ENCODE peak calls at places on chromosomes 2 and 18, in four cellular contexts. E, H, N and T are unnamed samples.

GRCh38 chr2:108980076-108980475 is 8.9 kb downstream of the EDAR start:
- DNase-seq in E (no peak), N (no peak), H (no peak), T (no peak)

GRCh38 chr2:160232905-160233475 is 32.9 kb upstream of the ITGB6 start:
- DNase-seq in E (no peak), N (no peak), H (no peak), T (no peak)

GRCh38 chr2:126784045-126784444 is 114.6 kb upstream of the TEX51 start:
- DNase-seq in E (no peak), N (no peak), H (no peak), T (no peak)

GRCh38 chr2:45935791-45936622 is 284.5 kb downstream of the PRKCE start:
- DNase-seq in H (peak; percentile 65), E (peak; percentile 87), N (peak; percentile 100), T (peak; percentile 80)

GRCh38 chr2:240893363-240893828 is 2.6 kb downstream of the MAB21L4 start:
- DNase-seq in E (peak; percentile 40), H (no peak), N (peak; percentile 34), T (no peak)

GRCh38 chr18:70490008-70490933 is 201.4 kb downstream of the SOCS6 start:
- DNase-seq in E (peak; percentile 77), N (peak; percentile 85), H (peak; percentile 51), T (peak; percentile 19)

GRCh38 chr2:121790276-121790956 is 35.0 kb downstream of the TSN start:
- DNase-seq in N (peak; percentile 92), H (no peak), E (no peak), T (no peak)

GRCh38 chr18:46917808-46918600 is 602 bp downstream of the KATNAL2 start:
- DNase-seq in N (peak; percentile 58), E (peak; percentile 59), H (no peak), T (peak; percentile 49)

GRCh38 chr2:182642328-182642727 is 73.7 kb upstream of the DNAJC10 start:
- DNase-seq in N (peak; percentile 71), E (peak; percentile 43), H (no peak), T (peak; percentile 52)

GRCh38 chr2:36562245-36562644 is 35.7 kb downstream of the FEZ2 start:
- DNase-seq in N (peak; percentile 61), H (no peak), E (no peak), T (no peak)

GRCh38 chr2:74845217-74845751 is 11.4 kb downstream of the HK2 start:
- DNase-seq in N (peak; percentile 94), E (peak; percentile 89), H (no peak), T (no peak)

GRCh38 chr18:11246466-11246865 is 97.1 kb upstream of the PIEZO2 start:
- DNase-seq in H (no peak), N (peak; percentile 82), E (no peak), T (no peak)

GRCh38 chr2:175027755-175028154 is 22.6 kb upstream of the CHN1 start:
- DNase-seq in N (no peak), E (no peak), H (no peak), T (no peak)

GRCh38 chr2:175025946-175026345 is 20.8 kb upstream of the CHN1 start:
- DNase-seq in N (peak; percentile 70), E (no peak), H (no peak), T (no peak)

GRCh38 chr2:175034728-175035127 is 29.5 kb upstream of the CHN1 start:
- DNase-seq in H (no peak), E (no peak), N (no peak), T (no peak)

GRCh38 chr2:175026385-175026784 is 21.2 kb upstream of the CHN1 start:
- DNase-seq in H (no peak), N (no peak), E (no peak), T (no peak)

GRCh38 chr2:175030380-175031271 is 25.4 kb upstream of the CHN1 start:
- DNase-seq in E (peak; percentile 45), N (peak; percentile 50), H (peak; percentile 38), T (no peak)
- TF ChIP-seq CTCF in E (no peak), N (peak; percentile 50), H (peak; percentile 55), T (peak; percentile 43)

DNA sequence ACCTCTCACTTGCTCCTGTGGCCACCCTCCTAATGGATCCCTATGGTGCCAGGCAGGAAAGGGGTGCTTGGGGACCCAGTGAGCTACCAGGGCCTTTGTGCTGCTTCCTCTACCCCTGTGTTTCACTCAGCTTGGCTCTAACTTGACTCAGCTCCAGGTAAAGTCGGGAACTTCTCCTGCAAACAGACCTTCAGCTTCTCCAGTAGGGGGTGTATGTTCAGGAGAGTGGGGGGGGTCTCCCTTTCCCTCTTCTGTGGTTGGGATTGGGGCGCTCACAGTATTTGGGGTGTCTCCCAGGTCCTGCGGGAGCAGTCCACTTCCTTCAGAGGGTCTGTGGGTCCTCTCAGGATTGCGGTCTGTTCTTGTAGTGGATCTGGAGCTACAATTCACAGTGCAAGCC is 26.2 kb upstream of the SAP130 start:
- DNase-seq in H (no peak), E (no peak), N (no peak), T (no peak)
- TF ChIP-seq CTCF in H (no peak), E (no peak), N (no peak), T (no peak)

GRCh38 chr2:190696792-190697398 is 48.0 kb downstream of the NAB1 start:
- DNase-seq in H (no peak), E (no peak), N (no peak), T (no peak)

GRCh38 chr2:190701586-190701985 is 52.7 kb downstream of the NAB1 start:
- DNase-seq in N (no peak), E (no peak), H (no peak), T (no peak)

GRCh38 chr2:190697421-190697820 is 48.5 kb downstream of the NAB1 start:
- DNase-seq in H (no peak), N (no peak), E (no peak), T (no peak)

GRCh38 chr2:190695739-190696138 is 46.9 kb downstream of the NAB1 start:
- DNase-seq in E (no peak), H (no peak), N (peak; percentile 30), T (no peak)

GRCh38 chr2:190698895-190699294 is 50.0 kb downstream of the NAB1 start:
- DNase-seq in H (peak; percentile 22), N (no peak), E (no peak), T (no peak)
- TF ChIP-seq CTCF in H (peak; percentile 50), N (peak; percentile 44), E (no peak), T (no peak)

DNA sequence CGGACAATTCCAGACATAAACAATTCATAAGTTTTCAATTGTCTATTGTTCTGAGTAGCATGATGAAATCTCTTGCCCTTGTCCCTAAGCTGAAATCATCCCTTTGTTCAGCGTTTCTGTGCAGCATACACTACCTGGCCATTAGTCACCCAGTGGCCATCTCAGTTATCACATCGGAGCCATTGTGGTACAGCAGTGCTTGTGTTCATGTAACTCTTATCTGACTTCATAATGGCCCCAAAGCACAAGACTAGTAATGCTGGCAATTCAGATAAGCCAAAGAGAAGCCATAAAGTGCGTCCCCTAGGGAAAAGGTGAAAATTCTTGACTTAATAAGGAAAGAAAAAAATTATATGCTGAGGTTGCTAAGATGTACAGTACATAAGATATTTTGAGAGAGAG is 127.2 kb downstream of the FHOD3 start:
- DNase-seq in N (no peak), E (no peak), H (no peak), T (no peak)
- TF ChIP-seq CTCF in N (no peak), E (no peak), H (peak; percentile 32), T (no peak)

GRCh38 chr2:129187379-129187778 is 792.1 kb upstream of the RAB6C start:
- DNase-seq in N (no peak), H (no peak), E (no peak), T (no peak)

GRCh38 chr2:129188451-129188850 is 791.0 kb upstream of the RAB6C start:
- DNase-seq in N (no peak), H (no peak), E (no peak), T (no peak)

GRCh38 chr2:129191530-129191929 is 787.9 kb upstream of the RAB6C start:
- DNase-seq in H (no peak), E (no peak), N (no peak), T (no peak)

GRCh38 chr2:129192117-129192516 is 787.3 kb upstream of the RAB6C start:
- DNase-seq in E (no peak), H (no peak), N (no peak), T (no peak)

DNA sequence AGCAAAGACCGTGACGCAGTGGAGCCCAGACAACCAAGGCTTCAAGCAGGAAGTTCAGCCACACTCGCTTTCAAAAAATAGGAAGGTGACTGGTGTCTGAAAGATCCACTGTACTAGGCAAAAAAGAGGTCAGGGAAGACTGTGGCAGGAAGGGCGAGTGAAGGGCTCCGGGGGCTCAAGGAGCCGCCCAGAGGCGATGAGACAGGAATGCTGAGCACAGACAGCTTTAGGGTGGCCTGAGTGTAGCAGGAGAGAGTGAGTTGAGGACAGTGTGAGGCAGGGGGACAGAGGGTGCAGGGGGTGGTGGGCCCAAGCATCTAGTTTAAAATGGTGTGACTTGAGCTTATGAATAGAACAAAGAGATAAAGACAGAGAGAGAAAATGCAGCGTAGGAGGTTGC is 789.8 kb upstream of the RAB6C start:
- DNase-seq in E (no peak), N (no peak), H (peak; percentile 12), T (no peak)
- TF ChIP-seq CTCF in E (no peak), N (no peak), H (no peak), T (no peak)